ENCODE peak calls at places on chromosomes 2 and 18, in six cellular contexts. Q is T-cell; Y is mesendoderm; V is stimulated activated CD8-positive, alpha-beta memory T cell treated with anti-CD3 and anti-CD28 coated beads, Interleukin-4, amount 100 ng/mL, for 1 hour; G is small intestine; R is T-helper 2 cell treated with Interferon-gamma antibody and Interleukin-4, amounts not matched to agents 5 μg/mL and 100 μg/mL, for 36 hours. U is an unnamed sample.

GRCh38 chr2:202910687-202911086 is 786 bp downstream of the WDR12 start:
- DNase-seq in Q (no peak), Y (no peak), V (no peak), G (no peak), R (no peak), U (no peak)

GRCh38 chr2:188244383-188244782 is 47.3 kb upstream of the GULP1 start:
- DNase-seq in Q (no peak), Y (peak), V (no peak), G (no peak), R (no peak), U (no peak)

GRCh38 chr18:54159916-54160315 is 64.6 kb downstream of the MBD2 start:
- DNase-seq in Q (no peak), Y (no peak), V (no peak), G (no peak), R (no peak), U (no peak)

GRCh38 chr2:211055438-211055837 is 499.0 kb downstream of the CPS1 start:
- DNase-seq in Q (no peak), Y (peak), V (no peak), G (no peak), R (no peak), U (no peak)

GRCh38 chr18:70840649-70841048 is 551.8 kb downstream of the SOCS6 start:
- DNase-seq in Q (no peak), Y (no peak), V (no peak), G (no peak), R (no peak), U (no peak)

GRCh38 chr2:207221731-207222130 is 56.0 kb upstream of the KLF7 start:
- DNase-seq in Q (no peak), Y (no peak), V (no peak), G (no peak), R (no peak), U (no peak)

GRCh38 chr2:64470921-64471320 is 17.0 kb downstream of the LGALSL start:
- DNase-seq in Q (no peak), Y (peak), V (no peak), G (no peak), R (no peak), U (no peak)

GRCh38 chr18:48292787-48293409 is 116.3 kb downstream of the ZBTB7C start:
- DNase-seq in Q (no peak), Y (no peak), V (no peak), G (no peak), R (no peak), U (no peak)

GRCh38 chr2:168246483-168247340 is 683 bp downstream of the STK39 start:
- DNase-seq in Q (peak), Y (peak), V (peak), G (peak), R (peak), U (peak)

GRCh38 chr2:232335859-232336215 is 42.7 kb upstream of the ALPP start:
- DNase-seq in Q (no peak), Y (no peak), V (no peak), G (no peak), R (no peak), U (no peak)

GRCh38 chr2:74384051-74384450 is 3.9 kb upstream of the DCTN1 start:
- DNase-seq in Q (no peak), Y (no peak), V (no peak), G (no peak), R (no peak), U (no peak)

GRCh38 chr2:180699657-180700361 is 280.6 kb upstream of the UBE2E3 start:
- DNase-seq in Q (no peak), Y (peak), V (no peak), G (no peak), R (no peak), U (no peak)

GRCh38 chr2:98465456-98466201 is 21.0 kb downstream of the INPP4A start:
- DNase-seq in Q (peak), Y (no peak), V (peak), G (peak), R (peak), U (peak)

GRCh38 chr2:241753493-241753892 is 19.1 kb downstream of the D2HGDH start:
- DNase-seq in Q (no peak), Y (no peak), V (no peak), G (no peak), R (no peak), U (no peak)

GRCh38 chr18:12751503-12751884 is 48.7 kb downstream of the PSMG2 start:
- DNase-seq in Q (no peak), Y (no peak), V (no peak), G (no peak), R (no peak), U (no peak)

GRCh38 chr2:226673314-226673723 is 126.3 kb downstream of the IRS1 start:
- DNase-seq in Q (no peak), Y (peak), V (no peak), G (peak), R (no peak), U (peak)

GRCh38 chr18:46422552-46423055 is 234.4 kb downstream of the LOXHD1 start:
- DNase-seq in Q (no peak), Y (no peak), V (no peak), G (peak), R (no peak), U (no peak)

GRCh38 chr18:73975266-73975665 is 172.4 kb downstream of the FBXO15 start:
- DNase-seq in Q (no peak), Y (no peak), V (no peak), G (no peak), R (peak), U (no peak)

GRCh38 chr2:158251356-158251755 is 149.7 kb downstream of the UPP2 start:
- DNase-seq in Q (no peak), Y (no peak), V (no peak), G (no peak), R (no peak), U (no peak)

GRCh38 chr2:197782121-197782520 is 3.0 kb downstream of the BOLL start:
- DNase-seq in Q (no peak), Y (no peak), V (no peak), G (no peak), R (no peak), U (no peak)

GRCh38 chr2:70450641-70451250 is 102.9 kb downstream of the TGFA start:
- DNase-seq in Q (no peak), Y (no peak), V (no peak), G (no peak), R (no peak), U (no peak)

GRCh38 chr18:35050638-35051287 is 9.6 kb downstream of the MAPRE2 start:
- DNase-seq in Q (no peak), Y (no peak), V (no peak), G (no peak), R (no peak), U (no peak)

GRCh38 chr2:217418090-217418489 is 558.2 kb upstream of the TNP1 start:
- DNase-seq in Q (no peak), Y (no peak), V (no peak), G (no peak), R (no peak), U (no peak)

GRCh38 chr2:73255007-73255644 is 21.0 kb downstream of the CCT7 start:
- DNase-seq in Q (no peak), Y (no peak), V (no peak), G (no peak), R (no peak), U (no peak)

GRCh38 chr2:130756041-130756720 is 841 bp downstream of the AMER3 start:
- DNase-seq in Q (no peak), Y (peak), V (no peak), G (no peak), R (no peak), U (peak)

GRCh38 chr2:5803547-5803946 is 111.4 kb downstream of the SOX11 start:
- DNase-seq in Q (no peak), Y (peak), V (no peak), G (no peak), R (no peak), U (no peak)

GRCh38 chr2:189047469-189047868 is 73.3 kb downstream of the COL3A1 start:
- DNase-seq in Q (no peak), Y (no peak), V (no peak), G (no peak), R (no peak), U (no peak)

GRCh38 chr2:215793747-215794595 is 219.4 kb downstream of the MREG start:
- DNase-seq in Q (no peak), Y (no peak), V (no peak), G (peak), R (peak), U (peak)

GRCh38 chr18:59454909-59455727 is 96.1 kb upstream of the LMAN1 start:
- DNase-seq in Q (no peak), Y (peak), V (no peak), G (no peak), R (no peak), U (peak)

GRCh38 chr2:98518106-98518505 is 73.4 kb downstream of the INPP4A start:
- DNase-seq in Q (peak), Y (peak), V (no peak), G (peak), R (peak), U (no peak)

GRCh38 chr18:10950876-10951630 is 198.3 kb downstream of the PIEZO2 start:
- DNase-seq in Q (no peak), Y (no peak), V (no peak), G (no peak), R (no peak), U (no peak)

GRCh38 chr2:127001751-127002150 is 103.1 kb downstream of the TEX51 start:
- DNase-seq in Q (no peak), Y (no peak), V (no peak), G (no peak), R (no peak), U (no peak)

U was measured in hepatocyte.